ENCODE peak calls at places on chromosomes 13 and 19, in five cellular contexts. Y is neuronal stem cell, G is IMR-90, C is H1, Q is trophoblast cell. W is an unnamed sample.

GRCh38 chr19:11535792-11536595 is 2.7 kb upstream of the CNN1 start:
- DNase-seq in Y (peak), G (peak), C (peak), Q (peak), W (peak)

GRCh38 chr13:72195044-72195704 is 328.2 kb upstream of the DACH1 start:
- DNase-seq in Y (no peak), G (no peak), C (no peak), Q (no peak), W (no peak)

GRCh38 chr19:30095171-30095570 is 153.1 kb downstream of the URI1 start:
- DNase-seq in Y (no peak), G (no peak), C (no peak), Q (no peak), W (no peak)

GRCh38 chr13:96041326-96042092 is 11.7 kb downstream of the UGGT2 start:
- DNase-seq in Y (no peak), G (no peak), C (no peak), Q (no peak), W (no peak)

GRCh38 chr19:45253396-45254027 is 2.4 kb downstream of the MARK4 start:
- DNase-seq in Y (no peak), G (peak), C (no peak), Q (no peak), W (no peak)

GRCh38 chr13:98880673-98881072 is 97.2 kb downstream of the DOCK9 start:
- DNase-seq in Y (no peak), G (no peak), C (no peak), Q (no peak), W (no peak)

GRCh38 chr13:42047561-42048322 is 706 bp upstream of the DGKH start:
- DNase-seq in Y (peak), G (peak), C (peak), Q (peak), W (peak)

GRCh38 chr19:372306-372890 is 27.8 kb upstream of the MIER2 start:
- DNase-seq in Y (no peak), G (peak), C (no peak), Q (no peak), W (no peak)

GRCh38 chr19:10450853-10451609 is 30.7 kb downstream of the PDE4A start:
- DNase-seq in Y (no peak), G (no peak), C (peak), Q (no peak), W (no peak)

GRCh38 chr19:37309834-37310575 is 60.9 kb upstream of the ZNF527 start:
- DNase-seq in Y (no peak), G (no peak), C (no peak), Q (no peak), W (no peak)

GRCh38 chr19:3151563-3152430 is 16.0 kb downstream of the GNA15 start:
- DNase-seq in Y (no peak), G (no peak), C (no peak), Q (no peak), W (peak)

GRCh38 chr13:88908896-88909535 is 1237.8 kb downstream of the SLITRK5 start:
- DNase-seq in Y (no peak), G (no peak), C (no peak), Q (no peak), W (no peak)

DNA sequence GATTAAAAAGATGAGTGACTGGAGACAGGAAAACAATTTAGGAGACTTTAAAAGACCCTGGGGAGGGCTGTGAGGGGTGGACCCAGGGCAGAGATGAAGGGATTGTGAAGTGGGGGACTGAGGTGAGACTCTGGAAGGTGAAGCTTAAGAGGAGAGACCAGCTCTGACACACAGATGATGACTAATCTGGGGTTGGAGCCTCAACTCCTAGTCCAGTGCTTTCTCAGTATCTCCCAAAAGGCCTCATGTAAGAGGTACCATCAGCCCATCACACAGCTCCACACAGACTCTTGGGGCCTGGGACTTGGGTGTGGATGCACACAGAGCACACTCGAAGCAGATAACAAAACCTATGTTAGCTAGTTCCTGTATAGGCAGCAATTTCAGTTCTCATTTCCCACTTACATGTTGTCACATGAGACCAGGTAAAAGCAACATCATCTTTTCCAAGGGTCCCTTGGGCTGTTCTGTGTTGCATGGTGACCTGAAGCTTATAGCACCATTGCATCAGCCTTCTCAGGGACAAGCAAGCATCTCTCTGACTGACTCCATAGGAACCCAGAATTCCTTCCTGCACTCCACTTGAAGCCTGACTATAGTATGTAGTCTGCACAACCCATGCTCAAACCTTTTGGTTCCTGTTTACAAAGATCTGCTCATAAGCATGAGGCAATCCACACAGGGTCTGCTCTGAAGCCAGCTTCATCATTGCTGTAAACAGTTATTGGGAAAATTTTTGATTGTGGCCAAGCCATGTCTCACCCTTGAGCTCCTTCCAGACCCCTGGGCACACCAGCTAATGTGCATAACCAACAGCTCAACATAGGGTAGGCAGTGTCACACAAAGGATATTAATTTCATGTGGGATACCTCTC is 88.6 kb upstream of the MYCBP2 start:
- DNase-seq in Y (no peak), G (no peak), C (no peak), Q (no peak), W (peak)
- H3K4me3 ChIP-seq in Y (no peak), G (no peak), C (no peak), Q (no peak), W (no peak)

GRCh38 chr19:48499352-48500090 is 12.1 kb downstream of the LMTK3 start:
- DNase-seq in Y (no peak), G (no peak), C (no peak), Q (no peak), W (no peak)

GRCh38 chr19:48498576-48498879 is 13.1 kb downstream of the LMTK3 start:
- DNase-seq in Y (no peak), G (no peak), C (no peak), Q (no peak), W (no peak)

GRCh38 chr19:48498922-48499321 is 12.7 kb downstream of the LMTK3 start:
- DNase-seq in Y (no peak), G (no peak), C (no peak), Q (no peak), W (no peak)

GRCh38 chr19:48496959-48497727 is 14.5 kb downstream of the LMTK3 start:
- DNase-seq in Y (no peak), G (no peak), C (no peak), Q (no peak), W (no peak)

GRCh38 chr19:48497728-48498575 is 13.7 kb downstream of the LMTK3 start:
- DNase-seq in Y (no peak), G (no peak), C (no peak), Q (no peak), W (no peak)
- H2AFZ ChIP-seq in Y (no peak), G (no peak), C (no peak), Q (no peak), W (no peak)

DNA sequence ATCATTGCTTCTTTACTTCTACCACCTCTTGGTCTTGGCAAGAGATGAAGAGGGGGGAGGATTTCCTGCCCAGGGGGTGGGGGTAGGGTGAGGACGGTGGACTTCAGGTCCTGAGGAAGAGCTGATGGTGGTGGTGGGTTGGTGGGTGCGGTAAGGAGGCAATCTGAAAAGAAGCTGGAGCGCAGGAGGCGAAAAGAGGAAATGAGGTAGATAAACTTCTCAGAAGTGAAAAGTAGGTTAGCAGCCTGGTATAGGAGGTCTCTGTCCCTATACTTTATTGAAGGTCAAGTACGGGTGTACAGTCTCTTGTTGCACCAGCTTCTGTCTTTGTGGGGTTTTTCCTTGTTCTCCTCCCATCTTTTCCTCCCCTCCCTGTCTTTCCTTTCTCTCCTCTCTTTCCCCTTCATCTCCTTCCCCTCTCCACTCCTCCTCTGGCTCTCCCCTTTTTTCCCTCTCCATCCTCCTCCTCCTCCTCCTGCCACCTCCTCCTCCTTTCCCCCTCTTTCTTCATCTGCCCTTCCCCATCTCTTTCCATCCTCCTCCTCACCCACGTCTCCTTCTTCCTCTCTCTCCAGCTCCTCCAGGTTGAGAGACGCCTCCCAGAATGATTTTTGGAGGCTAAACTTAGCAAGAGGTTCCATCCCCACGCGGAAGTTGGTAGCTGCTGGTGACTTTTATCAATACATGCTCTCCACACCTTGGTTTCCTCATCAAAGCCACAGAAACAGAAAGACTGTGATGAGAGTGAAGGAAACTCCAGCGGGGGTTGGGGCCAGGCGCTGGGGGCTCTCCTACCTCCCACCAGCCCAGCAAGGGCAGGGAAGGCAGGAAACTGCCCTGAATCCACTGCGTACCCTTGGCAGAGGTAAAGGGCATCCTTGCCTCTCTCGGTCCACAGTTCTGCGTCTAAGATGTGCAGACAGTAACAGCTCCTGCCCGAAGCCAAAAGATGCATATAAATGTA is 15.3 kb downstream of the TNFSF14 start:
- DNase-seq in Y (no peak), G (no peak), C (no peak), Q (no peak), W (no peak)
- H3K18ac ChIP-seq in Y (peak), G (no peak), C (no peak), Q (no peak), W (no peak)

GRCh38 chr19:38653028-38653571 is 5.7 kb downstream of the ACTN4 start:
- DNase-seq in Y (no peak), G (peak), C (no peak), Q (no peak), W (peak)
- H3K4me3 ChIP-seq in Y (no peak), G (no peak), C (no peak), Q (no peak), W (peak)

DNA sequence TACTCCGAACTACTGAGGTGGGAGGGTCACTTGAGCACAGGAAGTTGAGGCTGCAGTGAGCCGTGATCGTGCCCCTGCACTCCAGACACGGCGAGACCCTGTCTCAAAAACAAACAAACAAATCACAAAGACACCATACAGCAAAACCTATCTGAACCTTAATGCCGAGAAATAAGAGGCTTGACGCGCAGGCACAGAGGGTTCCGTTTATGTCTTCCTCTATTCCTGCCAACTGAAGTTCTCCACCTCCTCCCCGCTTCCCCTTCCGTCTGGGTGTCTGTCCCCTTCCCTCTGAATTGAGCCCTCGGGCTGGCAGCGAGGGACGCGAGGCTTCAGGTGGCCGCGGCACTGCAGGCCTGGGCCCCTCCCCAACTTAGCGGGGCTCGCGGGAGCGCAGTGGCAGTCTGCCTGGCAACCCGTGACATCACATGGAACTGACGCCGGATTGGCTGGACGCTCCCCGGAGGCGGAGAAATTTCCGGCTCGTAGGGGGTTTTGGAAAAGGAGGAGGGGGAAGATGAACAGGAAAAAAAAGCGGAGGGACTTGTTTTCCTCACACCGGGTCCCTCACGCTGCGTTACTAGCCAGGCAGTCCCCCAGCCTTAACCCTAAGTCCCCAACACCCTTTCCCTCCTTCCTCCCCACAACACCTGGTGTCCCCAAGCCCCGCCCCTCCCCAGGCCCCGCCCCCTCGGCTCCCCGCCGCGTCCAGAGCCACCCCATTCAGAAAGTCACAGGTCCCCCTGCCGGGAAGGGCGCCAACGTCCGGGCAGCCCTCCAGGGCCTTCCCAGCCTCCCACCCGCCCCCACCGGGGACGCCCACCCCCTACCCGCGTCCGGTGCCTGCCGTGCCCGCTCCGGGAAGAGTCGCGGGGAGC is 1.1 kb upstream of the MYBPC2 start:
- DNase-seq in Y (peak), G (peak), C (peak), Q (peak), W (peak)
- H2AFZ ChIP-seq in Y (peak), G (peak), C (no peak), Q (peak), W (peak)

GRCh38 chr13:111152836-111153235 is 37.7 kb downstream of the ARHGEF7 start:
- DNase-seq in Y (peak), G (no peak), C (no peak), Q (no peak), W (no peak)

GRCh38 chr13:111153977-111154332 is 38.8 kb downstream of the ARHGEF7 start:
- DNase-seq in Y (no peak), G (no peak), C (no peak), Q (peak), W (peak)

GRCh38 chr13:111158136-111158805 is 43.2 kb downstream of the ARHGEF7 start:
- DNase-seq in Y (no peak), G (no peak), C (no peak), Q (no peak), W (no peak)

GRCh38 chr13:111156421-111156820 is 41.3 kb downstream of the ARHGEF7 start:
- DNase-seq in Y (no peak), G (no peak), C (no peak), Q (peak), W (no peak)

GRCh38 chr13:111153279-111153976 is 38.3 kb downstream of the ARHGEF7 start:
- DNase-seq in Y (peak), G (peak), C (peak), Q (peak), W (peak)
- H3K18ac ChIP-seq in Y (peak), G (peak), C (peak), Q (peak), W (peak)

DNA sequence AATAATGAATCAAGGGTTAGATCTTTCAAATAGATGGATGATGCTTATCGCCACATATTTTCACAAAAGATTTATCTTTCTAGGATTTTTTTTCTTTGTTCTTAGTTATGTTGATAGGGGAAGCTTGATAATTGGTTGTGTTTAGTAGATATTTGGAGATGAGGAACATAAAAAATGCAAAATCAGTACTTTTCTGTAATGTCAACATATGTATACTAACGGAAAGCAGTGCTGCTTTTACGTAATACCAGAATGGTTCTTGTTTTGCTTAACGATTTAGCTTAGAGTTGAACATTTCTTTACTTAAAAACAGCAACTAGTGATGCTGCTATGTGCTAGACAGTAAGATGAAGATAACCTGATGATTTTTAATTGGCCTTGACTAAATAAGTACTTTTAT is 3.0 kb downstream of the ZMYM2 start:
- DNase-seq in Y (no peak), G (no peak), C (no peak), Q (no peak), W (no peak)
- H3K4me3 ChIP-seq in Y (no peak), G (no peak), C (no peak), Q (no peak), W (no peak)